ENCODE peak calls at places on chromosomes 16 and 17, in four cellular contexts. One of them, this sample, is unnamed.

GRCh38 chr17:74514632-74515035 is 16.6 kb downstream of the CD300LB start:
- DNase-seq in astrocyte of the hippocampus: no peak
- DNase-seq in fibroblast of gingiva: no peak
- DNase-seq in BE2C: peak
- DNase-seq in this sample: no peak

GRCh38 chr16:20409398-20410152 is at the start of gene ACSM5:
- DNase-seq in fibroblast of gingiva: peak
- DNase-seq in BE2C: no peak
- DNase-seq in astrocyte of the hippocampus: no peak
- DNase-seq in this sample: no peak

GRCh38 chr16:55116165-55116894 is 185.7 kb downstream of the IRX5 start:
- DNase-seq in BE2C: no peak
- DNase-seq in fibroblast of gingiva: peak
- DNase-seq in astrocyte of the hippocampus: peak
- DNase-seq in this sample: peak

GRCh38 chr16:27154573-27155521 is 48.5 kb upstream of the KDM8 start:
- DNase-seq in fibroblast of gingiva: peak
- DNase-seq in BE2C: peak
- DNase-seq in astrocyte of the hippocampus: peak
- DNase-seq in this sample: no peak

GRCh38 chr16:50398336-50398735 is 29.5 kb upstream of the BRD7 start:
- DNase-seq in astrocyte of the hippocampus: no peak
- DNase-seq in fibroblast of gingiva: no peak
- DNase-seq in BE2C: no peak
- DNase-seq in this sample: no peak

GRCh38 chr16:66717112-66717675 is 20.7 kb upstream of the CMTM4 start:
- DNase-seq in BE2C: peak
- DNase-seq in fibroblast of gingiva: peak
- DNase-seq in astrocyte of the hippocampus: peak
- DNase-seq in this sample: peak

GRCh38 chr16:56353054-56353921 is 72.1 kb downstream of the AMFR start:
- DNase-seq in astrocyte of the hippocampus: no peak
- DNase-seq in BE2C: no peak
- DNase-seq in fibroblast of gingiva: no peak
- DNase-seq in this sample: no peak

GRCh38 chr16:21083729-21084268 is 66.8 kb downstream of the DNAH3 start:
- DNase-seq in astrocyte of the hippocampus: peak
- DNase-seq in fibroblast of gingiva: peak
- DNase-seq in BE2C: peak
- DNase-seq in this sample: no peak

GRCh38 chr16:47065766-47066688 is 77.7 kb downstream of the NETO2 start:
- DNase-seq in BE2C: no peak
- DNase-seq in fibroblast of gingiva: no peak
- DNase-seq in astrocyte of the hippocampus: no peak
- DNase-seq in this sample: no peak

GRCh38 chr16:8464979-8465378 is 125.3 kb downstream of the TMEM114 start:
- DNase-seq in BE2C: no peak
- DNase-seq in fibroblast of gingiva: no peak
- DNase-seq in astrocyte of the hippocampus: no peak
- DNase-seq in this sample: no peak

GRCh38 chr16:23296994-23297393 is 5.1 kb upstream of the SCNN1B start:
- DNase-seq in astrocyte of the hippocampus: no peak
- DNase-seq in fibroblast of gingiva: no peak
- DNase-seq in BE2C: peak
- DNase-seq in this sample: no peak

GRCh38 chr16:85735225-85735722 is 15.6 kb downstream of the C16orf74 start:
- DNase-seq in astrocyte of the hippocampus: no peak
- DNase-seq in fibroblast of gingiva: no peak
- DNase-seq in BE2C: no peak
- DNase-seq in this sample: no peak

GRCh38 chr17:16354585-16354984 is 1.3 kb upstream of the CENPV start:
- DNase-seq in astrocyte of the hippocampus: no peak
- DNase-seq in BE2C: no peak
- DNase-seq in fibroblast of gingiva: no peak
- DNase-seq in this sample: no peak

GRCh38 chr16:59878479-59878878 is 1144.4 kb upstream of the GOT2 start:
- DNase-seq in BE2C: no peak
- DNase-seq in astrocyte of the hippocampus: peak
- DNase-seq in fibroblast of gingiva: peak
- DNase-seq in this sample: no peak

This sample was measured in AG04450.